ENCODE peak calls at places on chromosome 1, in four cellular contexts. P is naive thymus-derived CD8-positive, alpha-beta T cell; M is endothelial cell; T is breast epithelium. K is an unnamed sample.

GRCh38 chr1:25036117-25036546 is 106.1 kb upstream of the RUNX3 start:
- DNase-seq in P (no peak), M (no peak), T (no peak), K (no peak)

GRCh38 chr1:6776895-6777294 is 8.4 kb upstream of the CAMTA1 start:
- DNase-seq in P (no peak), M (no peak), T (no peak), K (no peak)

GRCh38 chr1:153697191-153697872 is 18.8 kb downstream of the NPR1 start:
- DNase-seq in P (no peak), M (peak; percentile 24), T (no peak), K (no peak)

GRCh38 chr1:162003825-162004205 is 19.9 kb downstream of the OLFML2B start:
- DNase-seq in P (no peak), M (no peak), T (no peak), K (no peak)

GRCh38 chr1:76782777-76783176 is 84.5 kb upstream of the ST6GALNAC5 start:
- DNase-seq in P (no peak), M (no peak), T (no peak), K (no peak)

GRCh38 chr1:218671573-218671972 is 326.4 kb downstream of the TGFB2 start:
- DNase-seq in P (no peak), M (no peak), T (no peak), K (no peak)

GRCh38 chr1:67404212-67404620 is 26.0 kb downstream of the SERBP1 start:
- DNase-seq in P (no peak), M (no peak), T (no peak), K (no peak)

GRCh38 chr1:18322353-18323032 is 158.2 kb upstream of the KLHDC7A start:
- DNase-seq in P (no peak), M (peak; percentile 61), T (no peak), K (no peak)

GRCh38 chr1:223273511-223273910 is 90.5 kb downstream of the SUSD4 start:
- DNase-seq in P (no peak), M (no peak), T (no peak), K (no peak)

GRCh38 chr1:12620142-12620865 is 2.3 kb upstream of the DHRS3 start:
- DNase-seq in P (no peak), M (no peak), T (no peak), K (no peak)

GRCh38 chr1:111592389-111593361 is 26.9 kb upstream of the RAP1A start:
- DNase-seq in P (peak; percentile 59), M (peak; percentile 4), T (peak; percentile 65), K (peak; percentile 9)

GRCh38 chr1:216210081-216210480 is 213.2 kb downstream of the USH2A start:
- DNase-seq in P (no peak), M (no peak), T (no peak), K (no peak)

GRCh38 chr1:156895408-156895874 is 1.9 kb downstream of the PEAR1 start:
- DNase-seq in P (no peak), M (no peak), T (no peak), K (no peak)

GRCh38 chr1:174206148-174206826 is 47.0 kb downstream of the RABGAP1L start:
- DNase-seq in P (no peak), M (no peak), T (no peak), K (no peak)

GRCh38 chr1:109624215-109625010 is 4.8 kb downstream of the AMPD2 start:
- DNase-seq in P (no peak), M (no peak), T (no peak), K (no peak)

GRCh38 chr1:213015099-213016050 is at the start of gene ANGEL2:
- DNase-seq in P (peak; percentile 94), M (peak; percentile 91), T (peak; percentile 93), K (peak; percentile 95)

GRCh38 chr1:62891961-62892562 is 108.1 kb downstream of the ATG4C start:
- DNase-seq in P (no peak), M (no peak), T (no peak), K (no peak)

GRCh38 chr1:92408825-92409224 is 77.9 kb downstream of the GFI1 start:
- DNase-seq in P (no peak), M (no peak), T (no peak), K (no peak)

GRCh38 chr1:222994506-222995229 is 148.4 kb downstream of the TLR5 start:
- DNase-seq in P (no peak), M (no peak), T (no peak), K (no peak)

GRCh38 chr1:205351984-205352713 is 4.6 kb downstream of the KLHDC8A start:
- DNase-seq in P (no peak), M (no peak), T (no peak), K (no peak)

GRCh38 chr1:100543640-100544039 is 5.7 kb downstream of the GPR88 start:
- DNase-seq in P (peak; percentile 10), M (no peak), T (no peak), K (no peak)

GRCh38 chr1:231107186-231107585 is 54.7 kb upstream of the TRIM67 start:
- DNase-seq in P (no peak), M (no peak), T (no peak), K (no peak)

GRCh38 chr1:172895050-172895460 is 155.7 kb downstream of the TNFSF18 start:
- DNase-seq in P (no peak), M (no peak), T (no peak), K (no peak)

GRCh38 chr1:234533034-234533571 is 54.1 kb upstream of the TARBP1 start:
- DNase-seq in P (no peak), M (no peak), T (no peak), K (no peak)

GRCh38 chr1:106727171-106727570 is 329.3 kb upstream of the PRMT6 start:
- DNase-seq in P (no peak), M (no peak), T (no peak), K (no peak)

GRCh38 chr1:90850181-90850924 is 133.3 kb upstream of the BARHL2 start:
- DNase-seq in P (no peak), M (peak; percentile 22), T (no peak), K (no peak)

GRCh38 chr1:43666608-43667007 is 16.7 kb downstream of the KDM4A start:
- DNase-seq in P (no peak), M (no peak), T (no peak), K (no peak)

GRCh38 chr1:6785721-6786505 is 659 bp downstream of the CAMTA1 start:
- DNase-seq in P (peak; percentile 56), M (peak; percentile 57), T (no peak), K (no peak)

GRCh38 chr1:212606734-212607205 is 1.8 kb upstream of the ATF3 start:
- DNase-seq in P (peak; percentile 44), M (peak; percentile 12), T (peak; percentile 90), K (no peak)

GRCh38 chr1:236913371-236914037 is 90.7 kb downstream of the MT1HL1 start:
- DNase-seq in P (no peak), M (no peak), T (no peak), K (no peak)

GRCh38 chr1:232143315-232143886 is 486.5 kb downstream of the SIPA1L2 start:
- DNase-seq in P (no peak), M (no peak), T (no peak), K (no peak)

GRCh38 chr1:7621334-7622219 is 149.5 kb upstream of the VAMP3 start:
- DNase-seq in P (no peak), M (no peak), T (no peak), K (no peak)

GRCh38 chr1:89962742-89963075 is 32.2 kb upstream of the ZNF326 start:
- DNase-seq in P (no peak), M (no peak), T (no peak), K (no peak)